ENCODE peak calls at places on chromosomes 5 and 9, in eight cellular contexts. F is myocyte; Q is neuronal stem cell; Z is cardiac fibroblast; N is A673; H is stimulated activated CD4-positive, alpha-beta T cell treated with anti-CD3 and anti-CD28 coated beads, Interleukin-2, amount 100 ng/mL, for 4 hours; G is stimulated activated CD8-positive, alpha-beta memory T cell treated with anti-CD3 and anti-CD28 coated beads, Interleukin-2, amount 100 ng/mL, for 1 hour; P is GM23338. L is an unnamed sample.

GRCh38 chr5:145827275-145827674 is 7.9 kb downstream of the PRELID2 start:
- DNase-seq in G (no peak), Z (no peak), Q (no peak), P (no peak), H (no peak), N (peak), F (no peak), L (no peak)

GRCh38 chr9:87336407-87336806 is 161.3 kb upstream of the DAPK1 start:
- DNase-seq in Z (peak), H (no peak), Q (no peak), F (no peak), P (peak), N (peak), G (no peak), L (no peak)

GRCh38 chr9:76297721-76298239 is 96.4 kb downstream of the RFK start:
- DNase-seq in Q (no peak), N (no peak), Z (peak), P (no peak), F (peak), G (no peak), H (no peak), L (peak)

GRCh38 chr5:140073296-140073695 is 30.2 kb upstream of the NRG2 start:
- DNase-seq in H (no peak), P (peak), Q (peak), F (peak), Z (peak), G (no peak), N (peak), L (no peak)

GRCh38 chr5:96326902-96327301 is 106.1 kb downstream of the PCSK1 start:
- DNase-seq in N (no peak), Q (no peak), P (no peak), F (no peak), H (no peak), Z (no peak), G (no peak), L (no peak)

GRCh38 chr5:31731016-31731415 is 92.1 kb downstream of the PDZD2 start:
- DNase-seq in P (peak), N (no peak), Z (no peak), Q (no peak), G (no peak), F (no peak), H (no peak), L (no peak)

GRCh38 chr9:136311037-136311432 is 7.1 kb upstream of the CCDC187 start:
- DNase-seq in P (no peak), H (no peak), N (no peak), G (no peak), Q (no peak), Z (no peak), F (no peak), L (no peak)

GRCh38 chr5:10607023-10607665 is 43.3 kb downstream of the ANKRD33B start:
- DNase-seq in N (no peak), H (no peak), Z (peak), P (peak), Q (no peak), F (peak), G (no peak), L (no peak)

GRCh38 chr9:93713716-93714115 is 137.3 kb downstream of the PHF2 start:
- DNase-seq in N (no peak), Q (no peak), F (no peak), P (no peak), H (no peak), G (no peak), Z (no peak), L (no peak)

L was measured in skeletal muscle cell.